ENCODE peak calls at places on chromosomes 16 and 17, in five cellular contexts. One of them, this sample, is unnamed. For H3K4me1 and H3K27me3, the result is how much of the 10 kb centered on the place peaks cover.

GRCh38 chr17:65572581-65573282 is 11.3 kb upstream of the AXIN2 start:
- DNase-seq in heart left ventricle: no peak
- DNase-seq in right cardiac atrium: no peak
- DNase-seq in neural progenitor cell: peak
- DNase-seq in tibial artery: no peak
- DNase-seq in this sample: no peak

GRCh38 chr17:48011405-48012150 is 26.0 kb downstream of the COPZ2 start:
- DNase-seq in right cardiac atrium: no peak
- DNase-seq in neural progenitor cell: peak
- DNase-seq in tibial artery: no peak
- DNase-seq in heart left ventricle: peak
- DNase-seq in this sample: no peak

GRCh38 chr16:31436221-31437045 is 6.2 kb downstream of the ZNF843 start:
- DNase-seq in right cardiac atrium: no peak
- DNase-seq in neural progenitor cell: no peak
- DNase-seq in heart left ventricle: no peak
- DNase-seq in tibial artery: peak
- DNase-seq in this sample: no peak

GRCh38 chr16:12612598-12613101 is 191.0 kb downstream of the CPPED1 start:
- DNase-seq in right cardiac atrium: no peak
- DNase-seq in heart left ventricle: no peak
- DNase-seq in tibial artery: no peak
- DNase-seq in neural progenitor cell: no peak
- DNase-seq in this sample: peak

GRCh38 chr17:36934144-36934758 is 3.0 kb upstream of the LHX1 start:
- DNase-seq in tibial artery: no peak
- DNase-seq in right cardiac atrium: no peak
- DNase-seq in neural progenitor cell: peak
- DNase-seq in heart left ventricle: no peak
- DNase-seq in this sample: no peak

GRCh38 chr16:87328846-87329245 is 11.7 kb upstream of the C16orf95 start:
- DNase-seq in neural progenitor cell: no peak
- DNase-seq in tibial artery: no peak
- DNase-seq in right cardiac atrium: peak
- DNase-seq in heart left ventricle: no peak
- DNase-seq in this sample: peak

GRCh38 chr17:41544497-41544896 is 16.4 kb upstream of the KRT19 start:
- DNase-seq in tibial artery: no peak
- DNase-seq in neural progenitor cell: peak
- DNase-seq in right cardiac atrium: no peak
- DNase-seq in heart left ventricle: no peak
- DNase-seq in this sample: no peak

GRCh38 chr16:22425036-22425801 is 50.8 kb upstream of the CDR2 start:
- DNase-seq in right cardiac atrium: peak
- DNase-seq in heart left ventricle: peak
- DNase-seq in tibial artery: no peak
- DNase-seq in neural progenitor cell: no peak
- DNase-seq in this sample: no peak

GRCh38 chr17:28343491-28343932 is 8.0 kb downstream of the TNFAIP1 start:
- DNase-seq in heart left ventricle: no peak
- DNase-seq in neural progenitor cell: no peak
- DNase-seq in right cardiac atrium: no peak
- DNase-seq in tibial artery: no peak
- DNase-seq in this sample: no peak

GRCh38 chr17:74924250-74924948 is at the start of gene OTOP2:
- DNase-seq in neural progenitor cell: peak
- DNase-seq in right cardiac atrium: peak
- DNase-seq in heart left ventricle: peak
- DNase-seq in tibial artery: peak
- DNase-seq in this sample: no peak

GRCh38 chr17:50903604-50904521 is 37.7 kb upstream of the TOB1 start:
- DNase-seq in tibial artery: no peak
- DNase-seq in heart left ventricle: no peak
- DNase-seq in right cardiac atrium: no peak
- DNase-seq in neural progenitor cell: no peak
- DNase-seq in this sample: peak

GRCh38 chr17:50904522-50905459 is 38.6 kb upstream of the TOB1 start:
- DNase-seq in tibial artery: peak
- DNase-seq in heart left ventricle: peak
- DNase-seq in neural progenitor cell: peak
- DNase-seq in right cardiac atrium: peak
- DNase-seq in this sample: no peak

GRCh38 chr17:50908140-50908859 is 42.1 kb upstream of the TOB1 start:
- DNase-seq in neural progenitor cell: no peak
- DNase-seq in right cardiac atrium: no peak
- DNase-seq in tibial artery: no peak
- DNase-seq in heart left ventricle: no peak
- DNase-seq in this sample: peak

GRCh38 chr17:50905460-50905803 is 39.3 kb upstream of the TOB1 start:
- DNase-seq in neural progenitor cell: no peak
- DNase-seq in right cardiac atrium: no peak
- DNase-seq in tibial artery: no peak
- DNase-seq in heart left ventricle: no peak
- DNase-seq in this sample: no peak

GRCh38 chr17:50906443-50906842 is 40.3 kb upstream of the TOB1 start:
- DNase-seq in right cardiac atrium: no peak
- DNase-seq in heart left ventricle: no peak
- DNase-seq in tibial artery: no peak
- DNase-seq in neural progenitor cell: no peak
- DNase-seq in this sample: no peak
- H3K27ac ChIP-seq in right cardiac atrium: no peak
- H3K27ac ChIP-seq in heart left ventricle: no peak
- H3K27ac ChIP-seq in tibial artery: peak
- H3K27ac ChIP-seq in neural progenitor cell: no peak
- H3K27ac ChIP-seq in this sample: no peak

DNA sequence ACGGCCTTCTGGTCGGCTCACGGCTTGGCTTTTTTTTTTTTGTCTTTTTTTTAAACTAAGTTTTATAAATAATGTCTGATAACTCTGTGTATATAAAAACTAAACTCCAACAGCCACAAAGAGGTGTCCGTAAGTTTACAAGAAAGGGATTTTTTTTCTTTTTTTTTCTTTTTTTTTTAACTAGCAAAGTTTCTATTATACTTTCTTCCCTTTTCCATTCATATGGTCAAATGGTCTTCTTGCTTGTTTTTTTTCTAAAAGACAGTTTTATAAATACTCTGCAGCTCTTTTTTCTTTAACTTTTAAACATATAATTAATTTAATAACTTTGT is 3.5 kb upstream of the SIRT7 start:
- DNase-seq in tibial artery: no peak
- DNase-seq in neural progenitor cell: no peak
- DNase-seq in right cardiac atrium: no peak
- DNase-seq in heart left ventricle: no peak
- DNase-seq in this sample: no peak
- H3K4me1 ChIP-seq in tibial artery: under half
- H3K4me1 ChIP-seq in neural progenitor cell: under half
- H3K4me1 ChIP-seq in right cardiac atrium: under half
- H3K4me1 ChIP-seq in heart left ventricle: half or more
- H3K4me1 ChIP-seq in this sample: under half

GRCh38 chr17:43946766-43947165 is 4.5 kb upstream of the PPY start:
- DNase-seq in right cardiac atrium: no peak
- DNase-seq in heart left ventricle: no peak
- DNase-seq in tibial artery: no peak
- DNase-seq in neural progenitor cell: no peak
- DNase-seq in this sample: no peak
- H3K27me3 ChIP-seq in right cardiac atrium: under half
- H3K27me3 ChIP-seq in heart left ventricle: under half
- H3K27me3 ChIP-seq in tibial artery: under half
- H3K27me3 ChIP-seq in neural progenitor cell: under half
- H3K27me3 ChIP-seq in this sample: under half

GRCh38 chr16:59573528-59574271 is 839.6 kb upstream of the GOT2 start:
- DNase-seq in heart left ventricle: no peak
- DNase-seq in tibial artery: no peak
- DNase-seq in right cardiac atrium: no peak
- DNase-seq in neural progenitor cell: no peak
- DNase-seq in this sample: peak

GRCh38 chr16:59574296-59574695 is 840.2 kb upstream of the GOT2 start:
- DNase-seq in heart left ventricle: no peak
- DNase-seq in tibial artery: no peak
- DNase-seq in neural progenitor cell: no peak
- DNase-seq in right cardiac atrium: no peak
- DNase-seq in this sample: no peak
- H3K27ac ChIP-seq in heart left ventricle: no peak
- H3K27ac ChIP-seq in tibial artery: no peak
- H3K27ac ChIP-seq in neural progenitor cell: no peak
- H3K27ac ChIP-seq in right cardiac atrium: no peak
- H3K27ac ChIP-seq in this sample: no peak

DNA sequence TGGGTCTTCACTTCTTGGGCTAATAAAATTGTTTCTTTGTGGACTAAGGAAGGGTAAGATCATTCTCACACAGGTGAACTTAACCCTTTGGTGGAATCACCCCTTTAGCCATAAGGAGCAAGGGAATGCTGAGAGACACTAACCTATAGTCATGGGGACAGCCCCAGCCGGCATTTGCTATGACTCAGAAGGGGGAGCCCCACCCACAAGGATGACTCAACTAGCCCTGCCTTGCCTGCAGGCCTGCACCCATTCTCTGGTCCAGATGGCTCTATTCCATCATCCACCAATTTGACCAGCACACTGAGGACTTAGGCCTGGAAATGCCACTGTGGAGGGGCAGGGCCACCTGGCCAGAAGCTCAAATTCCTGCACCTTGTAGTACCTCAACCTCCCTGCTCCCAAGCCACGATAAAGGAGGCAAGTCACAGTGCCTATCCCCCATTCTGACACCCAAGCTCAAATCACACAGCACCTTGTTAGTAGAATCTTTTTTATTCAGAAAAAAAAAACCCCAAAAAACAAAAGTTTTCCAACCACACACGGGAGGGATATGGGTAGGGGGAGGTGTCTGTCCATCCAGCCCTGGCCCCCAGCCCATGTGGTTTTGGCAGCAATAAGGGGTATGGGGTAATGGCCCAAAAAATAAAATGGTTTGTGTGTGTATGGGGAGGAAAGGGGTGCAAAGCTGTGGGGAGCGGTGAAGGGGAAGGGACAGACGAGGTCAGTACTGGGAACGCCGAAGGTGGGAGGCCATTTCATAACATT is 3.0 kb downstream of the PFN1 start:
- DNase-seq in heart left ventricle: peak
- DNase-seq in tibial artery: peak
- DNase-seq in neural progenitor cell: no peak
- DNase-seq in right cardiac atrium: peak
- DNase-seq in this sample: peak
- H3K4me1 ChIP-seq in heart left ventricle: under half
- H3K4me1 ChIP-seq in tibial artery: under half
- H3K4me1 ChIP-seq in neural progenitor cell: under half
- H3K4me1 ChIP-seq in right cardiac atrium: under half
- H3K4me1 ChIP-seq in this sample: under half

DNA sequence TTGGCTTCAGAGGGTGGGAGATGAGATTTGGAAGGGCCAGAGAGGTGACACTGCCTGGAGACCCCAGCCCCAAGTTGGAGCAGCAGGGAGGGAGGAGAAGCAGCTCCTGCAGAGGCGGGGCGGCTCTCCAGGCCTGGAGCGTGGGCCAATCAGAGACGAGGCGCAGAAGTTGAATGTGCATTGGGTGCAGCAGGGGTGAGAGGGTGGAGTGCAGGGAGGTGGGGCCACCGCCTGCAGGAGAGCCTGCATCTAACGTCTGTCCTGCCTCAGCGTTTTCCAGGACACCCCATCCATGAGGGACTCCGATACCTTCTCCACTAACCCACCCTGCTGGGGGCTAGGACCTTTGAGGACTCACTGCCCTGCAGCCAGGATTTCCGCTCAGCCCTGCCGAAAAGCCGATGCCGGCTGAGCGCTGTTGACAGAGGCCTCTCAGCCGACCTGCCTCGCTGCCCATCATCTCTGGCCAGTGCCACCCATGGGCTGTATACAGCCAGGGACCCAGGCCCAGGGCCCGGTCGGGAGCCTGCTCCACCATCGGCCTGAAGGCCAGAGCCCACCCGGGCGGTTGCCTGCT is 146.2 kb downstream of the ENGASE start:
- DNase-seq in heart left ventricle: no peak
- DNase-seq in tibial artery: no peak
- DNase-seq in right cardiac atrium: no peak
- DNase-seq in neural progenitor cell: peak
- DNase-seq in this sample: no peak
- H3K27me3 ChIP-seq in heart left ventricle: under half
- H3K27me3 ChIP-seq in tibial artery: under half
- H3K27me3 ChIP-seq in right cardiac atrium: under half
- H3K27me3 ChIP-seq in neural progenitor cell: under half
- H3K27me3 ChIP-seq in this sample: under half

This sample was measured in foreskin keratinocyte.